ENCODE peak calls at places on chromosomes 13 and 19, in four cellular contexts. T, Q, J and R are unnamed samples. For H3K27me3, the result is how much of the 10 kb centered on the place peaks cover.

GRCh38 chr13:39900106-39900750 is 244.8 kb downstream of the COG6 start:
- DNase-seq in Q (no peak), T (no peak), J (no peak), R (no peak)

GRCh38 chr13:111598751-111599150 is 278.3 kb downstream of the TEX29 start:
- DNase-seq in T (no peak), Q (no peak), J (no peak), R (no peak)

GRCh38 chr13:42272115-42272756 is at the start of gene AKAP11:
- DNase-seq in Q (peak), T (peak), J (peak), R (no peak)

GRCh38 chr19:18999016-18999758 is 34.1 kb downstream of the SUGP2 start:
- DNase-seq in T (no peak), J (no peak), Q (no peak), R (no peak)

GRCh38 chr19:33302175-33302973 is at the start of gene CEBPA:
- DNase-seq in T (peak), J (peak), Q (peak), R (peak)

GRCh38 chr19:46697142-46697960 is 19.6 kb downstream of the PRKD2 start:
- DNase-seq in T (peak), Q (peak), J (peak), R (peak)

GRCh38 chr13:97629601-97630272 is 195.8 kb downstream of the RAP2A start:
- DNase-seq in J (no peak), Q (no peak), T (peak), R (no peak)

GRCh38 chr13:106349080-106349841 is 186.2 kb downstream of the EFNB2 start:
- DNase-seq in T (peak), Q (peak), J (peak), R (peak)

GRCh38 chr13:37914781-37915391 is 45.3 kb upstream of the TRPC4 start:
- DNase-seq in Q (no peak), J (no peak), T (no peak), R (no peak)

GRCh38 chr19:5889288-5889971 is 14.2 kb downstream of the NDUFA11 start:
- DNase-seq in J (no peak), Q (no peak), T (no peak), R (peak)

GRCh38 chr19:5193192-5193591 is 147.4 kb downstream of the PTPRS start:
- DNase-seq in J (no peak), T (no peak), Q (no peak), R (peak)

GRCh38 chr13:107339209-107339608 is 771.3 kb upstream of the ARGLU1 start:
- DNase-seq in T (no peak), Q (no peak), J (no peak), R (no peak)

GRCh38 chr13:100887729-100888151 is 213.1 kb upstream of the TMTC4 start:
- DNase-seq in T (no peak), J (no peak), Q (no peak), R (no peak)

GRCh38 chr13:43979492-43979891 is 99.8 kb downstream of the LACC1 start:
- DNase-seq in T (no peak), Q (no peak), J (no peak), R (no peak)

GRCh38 chr13:21557995-21558394 is 46.0 kb downstream of the MICU2 start:
- DNase-seq in Q (no peak), J (no peak), T (no peak), R (peak)

GRCh38 chr13:106689906-106690305 is 122.0 kb upstream of the ARGLU1 start:
- DNase-seq in Q (no peak), J (no peak), T (no peak), R (no peak)

GRCh38 chr19:57068921-57069697 is 50.7 kb upstream of the USP29 start:
- DNase-seq in J (no peak), Q (no peak), T (no peak), R (peak)

GRCh38 chr13:75489502-75490263 is 7.7 kb upstream of the TBC1D4 start:
- DNase-seq in J (no peak), T (peak), Q (peak), R (no peak)

GRCh38 chr13:106155411-106155810 is 380.1 kb downstream of the EFNB2 start:
- DNase-seq in T (no peak), J (no peak), Q (no peak), R (no peak)

GRCh38 chr19:33063356-33064116 is 1.2 kb downstream of the RHPN2 start:
- DNase-seq in T (no peak), Q (peak), J (peak), R (peak)

GRCh38 chr19:50333235-50333736 is 4.1 kb upstream of the KCNC3 start:
- DNase-seq in J (peak), T (peak), Q (peak), R (peak)

GRCh38 chr13:85261757-85262346 is 537.4 kb downstream of the SLITRK6 start:
- DNase-seq in T (no peak), Q (no peak), J (no peak), R (no peak)

GRCh38 chr13:41579168-41579567 is 121.8 kb downstream of the RGCC start:
- DNase-seq in J (no peak), Q (no peak), T (no peak), R (no peak)

GRCh38 chr13:109336730-109337129 is 449.7 kb downstream of the IRS2 start:
- DNase-seq in Q (no peak), J (no peak), T (no peak), R (no peak)

GRCh38 chr13:26914624-26915023 is 154.0 kb upstream of the GPR12 start:
- DNase-seq in J (no peak), T (no peak), Q (no peak), R (no peak)

GRCh38 chr13:32938907-32939306 is 77.3 kb upstream of the KL start:
- DNase-seq in T (no peak), Q (no peak), J (no peak), R (no peak)

GRCh38 chr19:38093587-38093986 is 130.4 kb downstream of the DPF1 start:
- DNase-seq in T (no peak), Q (no peak), J (peak), R (no peak)

GRCh38 chr19:34253711-34254551 is 423 bp upstream of the GARRE1 start:
- DNase-seq in J (peak), Q (peak), T (peak), R (peak)

GRCh38 chr19:51024924-51025323 is 1.5 kb downstream of the KLK11 start:
- DNase-seq in T (no peak), Q (no peak), J (no peak), R (no peak)

GRCh38 chr19:45568732-45569131 is 15.9 kb downstream of the OPA3 start:
- DNase-seq in J (no peak), T (no peak), Q (no peak), R (no peak)

GRCh38 chr19:10009269-10009665 is 1.0 kb downstream of the COL5A3 start:
- DNase-seq in T (peak), Q (peak), J (peak), R (peak)

GRCh38 chr19:47107201-47107952 is 6.2 kb downstream of the ZC3H4 start:
- DNase-seq in J (no peak), Q (peak), T (no peak), R (no peak)

GRCh38 chr13:43072394-43072793 is 49.0 kb downstream of the DNAJC15 start:
- DNase-seq in Q (no peak), J (no peak), T (no peak), R (no peak)

GRCh38 chr13:112688560-112689497 is 1.0 kb upstream of the ATP11A start:
- DNase-seq in Q (peak), J (no peak), T (peak), R (no peak)

GRCh38 chr19:51547397-51548212 is 16.1 kb upstream of the SIGLEC6 start:
- DNase-seq in J (no peak), T (no peak), Q (no peak), R (no peak)

DNA sequence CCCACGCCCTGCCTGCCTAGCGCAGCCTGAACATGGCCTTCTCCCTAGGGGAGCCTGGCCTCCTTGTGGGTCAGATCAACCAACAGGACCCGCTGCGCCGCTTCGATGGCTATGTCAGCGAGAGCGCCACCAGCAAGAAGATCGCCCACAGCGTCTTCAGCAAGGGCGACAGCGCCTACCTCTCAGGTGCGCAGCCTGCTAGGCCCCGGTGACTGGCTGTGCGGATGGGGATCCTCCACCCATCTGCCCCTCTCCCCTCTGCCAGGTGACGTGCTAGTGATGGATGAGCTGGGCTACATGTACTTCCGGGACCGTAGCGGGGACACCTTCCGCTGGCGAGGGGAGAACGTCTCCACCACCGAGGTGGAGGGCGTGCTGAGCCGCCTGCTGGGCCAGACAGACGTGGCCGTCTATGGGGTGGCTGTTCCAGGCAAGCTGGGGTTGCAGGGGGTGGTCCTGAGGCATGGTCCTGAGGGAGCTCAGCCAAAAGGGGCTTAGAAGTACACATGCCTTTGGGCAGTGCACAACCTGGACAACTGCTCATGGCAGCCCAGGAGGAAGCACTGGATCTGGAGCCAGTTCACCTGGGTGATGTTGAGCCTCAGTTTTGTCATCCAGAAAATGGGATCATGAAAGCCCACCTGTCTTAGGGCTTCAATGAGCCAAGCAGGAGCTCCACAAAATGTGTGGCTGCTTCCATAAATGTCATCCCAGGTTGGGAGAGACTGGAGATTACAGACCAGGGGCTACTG is 10.8 kb upstream of the PGLS start:
- DNase-seq in Q (no peak), T (no peak), J (no peak), R (no peak)
- H3K27me3 ChIP-seq in Q (under half), T (under half), J (under half), R (under half)

DNA sequence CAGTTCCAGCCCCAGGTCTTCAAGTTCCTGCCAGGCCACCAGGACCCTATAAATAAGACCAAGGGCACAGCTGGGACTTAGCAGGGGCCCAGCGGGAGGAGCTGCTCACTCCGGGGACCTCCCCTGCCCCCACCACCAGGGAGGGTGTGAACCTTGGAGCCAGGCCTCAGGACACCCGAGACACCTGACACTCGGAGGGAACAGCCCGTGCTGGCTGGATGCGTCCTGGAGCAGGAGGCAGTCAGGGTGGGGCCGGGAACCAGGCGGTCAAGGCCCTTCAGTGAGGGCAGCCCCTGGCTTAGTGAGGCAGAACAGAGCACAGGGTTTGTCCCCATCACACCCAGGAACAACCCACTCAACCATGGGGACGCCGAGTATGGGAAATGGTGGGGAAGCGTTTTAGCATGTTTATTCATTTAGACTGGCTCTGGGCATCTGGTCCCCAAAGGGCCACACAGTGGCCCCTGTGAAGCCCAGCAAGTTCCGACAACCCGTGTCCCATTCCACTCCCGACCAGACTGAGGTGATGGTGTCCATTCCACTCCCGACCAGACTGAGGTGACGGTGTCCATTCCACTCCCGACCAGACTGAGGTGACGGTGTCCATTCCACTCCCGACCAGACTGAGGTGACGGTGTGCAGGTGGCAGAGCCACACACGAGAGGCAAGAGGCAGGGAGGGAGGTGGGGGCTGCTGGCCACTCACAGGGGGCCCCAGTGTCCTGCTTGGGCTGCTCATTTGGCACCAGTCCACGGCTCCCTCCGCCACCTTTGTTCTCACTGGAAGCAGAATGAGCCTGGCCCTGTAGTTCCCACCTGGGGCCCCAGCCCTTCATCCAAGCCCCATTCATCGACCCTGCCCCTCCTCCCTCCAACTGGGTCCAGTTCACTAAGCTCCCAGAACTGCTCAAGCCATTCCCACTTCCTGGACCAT is 2.2 kb upstream of the MIDN start:
- DNase-seq in T (no peak), J (peak), Q (peak), R (no peak)
- H3K4me3 ChIP-seq in T (no peak), J (no peak), Q (no peak), R (no peak)

DNA sequence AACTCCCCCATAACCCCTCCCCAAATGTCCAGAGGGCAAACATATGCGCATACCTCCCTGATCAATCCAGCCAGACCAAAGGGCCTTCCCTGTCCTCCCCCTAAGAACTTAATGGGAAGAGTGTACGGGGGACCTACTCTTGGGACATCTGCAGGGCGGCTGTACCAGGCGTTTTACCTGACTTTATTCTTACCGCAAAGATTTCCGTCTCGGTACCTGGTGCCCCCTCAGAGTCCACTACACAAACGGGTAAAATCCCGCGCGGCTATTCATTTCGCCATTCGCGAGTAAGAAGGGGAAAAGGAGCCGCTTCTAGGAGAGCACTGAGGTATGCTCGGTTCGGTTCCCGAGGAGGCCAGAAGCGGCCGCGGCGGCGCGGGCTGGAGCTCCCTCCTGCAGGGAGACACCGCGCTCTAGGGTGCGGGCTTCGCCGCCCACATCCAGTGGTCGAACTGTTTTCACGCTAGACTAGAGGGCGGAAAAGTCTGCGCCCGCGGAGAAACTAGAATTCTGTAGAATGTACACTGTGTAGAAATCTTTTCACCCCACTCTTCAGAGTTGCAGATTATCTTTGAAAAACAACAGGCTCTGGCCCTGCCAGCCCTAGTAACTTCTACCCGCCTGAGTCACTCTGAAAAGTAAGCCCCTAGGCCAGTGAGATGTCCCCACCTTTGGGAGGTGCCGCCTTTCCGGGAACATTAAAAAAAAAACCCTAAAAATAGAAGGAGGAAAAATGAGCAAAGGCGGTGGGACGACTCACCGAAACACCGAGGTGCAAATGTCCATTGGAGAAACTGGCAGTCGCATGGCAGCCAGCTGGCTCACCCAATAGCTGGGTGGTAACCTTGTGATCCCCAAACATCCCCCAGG is 3.8 kb upstream of the TSHZ3 start:
- DNase-seq in T (no peak), J (no peak), Q (no peak), R (peak)
- H3K27me3 ChIP-seq in T (under half), J (under half), Q (half or more), R (half or more)

DNA sequence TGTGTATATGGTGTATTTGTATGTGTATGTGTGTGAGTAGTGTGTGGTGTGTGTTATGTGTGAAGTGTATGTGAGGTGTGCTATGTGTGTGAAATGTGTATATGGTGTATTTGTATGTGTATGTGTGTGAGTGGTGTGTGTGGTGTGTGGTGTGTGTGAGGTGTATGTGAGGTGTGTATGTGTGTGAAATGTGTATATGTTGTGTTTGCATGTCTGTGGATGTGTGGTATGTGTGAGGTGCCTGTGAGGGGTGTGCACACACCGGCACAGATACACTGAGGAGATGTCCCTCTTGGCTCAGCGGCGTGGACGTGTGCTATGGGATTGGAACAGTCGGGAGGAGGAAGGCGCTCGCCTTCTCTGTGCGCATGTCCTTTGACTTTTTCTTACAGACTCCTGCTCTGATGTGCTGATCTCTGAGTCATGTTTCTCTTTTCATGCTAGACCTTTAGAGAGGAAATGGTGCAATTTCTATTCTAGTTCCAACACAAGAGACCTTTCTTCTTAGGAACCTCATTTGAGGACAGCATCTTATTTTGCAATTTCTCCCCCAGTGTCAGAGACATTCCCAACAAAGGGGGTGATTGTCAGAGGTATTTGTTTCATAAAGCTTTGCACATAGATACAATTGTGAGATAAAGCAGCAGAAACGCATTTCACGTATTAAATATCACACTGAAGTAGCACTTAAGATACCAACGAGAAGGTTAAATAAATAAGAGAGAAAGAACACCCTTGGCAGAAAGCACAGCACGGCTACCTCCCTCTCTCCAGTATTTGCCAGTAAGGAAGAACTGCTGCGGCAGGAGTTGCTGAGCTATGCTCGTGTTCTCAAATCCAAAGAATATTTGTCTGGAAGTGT is 11.3 kb upstream of the TNFRSF19 start:
- DNase-seq in Q (no peak), T (peak), J (peak), R (no peak)
- H3K4me3 ChIP-seq in Q (no peak), T (no peak), J (no peak), R (no peak)